ENCODE peak calls at places on chromosomes 5 and 9, in ten cellular contexts. R is Karpas-422, Z is IMR-90, P is GM23248, K is A549, T is esophagus squamous epithelium, V is WERI-Rb-1, L is foreskin fibroblast, A is LNCaP clone FGC, C is pancreas. Y is an unnamed sample.

GRCh38 chr9:107216331-107216730 is 66.7 kb upstream of the RAD23B start:
- DNase-seq in R (peak), Z (no peak), P (no peak), K (no peak), T (no peak), V (no peak), L (no peak), A (no peak), C (no peak), Y (no peak)

GRCh38 chr5:132266031-132266835 is 8.7 kb downstream of the PDLIM4 start:
- DNase-seq in R (no peak), Z (no peak), P (no peak), K (no peak), T (no peak), V (no peak), L (no peak), A (no peak), C (no peak), Y (no peak)

GRCh38 chr5:20601678-20602100 is 613.7 kb upstream of the CDH18 start:
- DNase-seq in R (no peak), Z (no peak), P (peak), K (peak), T (no peak), V (peak), L (no peak), A (no peak), C (no peak), Y (peak)

GRCh38 chr9:75200892-75201470 is 112.7 kb downstream of the OSTF1 start:
- DNase-seq in R (peak), Z (peak), P (peak), K (peak), T (no peak), V (no peak), L (no peak), A (peak), C (no peak), Y (peak)

GRCh38 chr5:149002053-149002452 is 60.8 kb downstream of the SH3TC2 start:
- DNase-seq in R (no peak), Z (peak), P (peak), K (peak), T (no peak), V (no peak), L (peak), A (no peak), C (no peak), Y (no peak)

GRCh38 chr5:82387041-82387818 is 109.1 kb upstream of the RPS23 start:
- DNase-seq in R (no peak), Z (peak), P (no peak), K (peak), T (no peak), V (no peak), L (no peak), A (no peak), C (no peak), Y (no peak)

GRCh38 chr5:172958268-172959046 is 767 bp upstream of the RPL26L1 start:
- DNase-seq in R (no peak), Z (peak), P (peak), K (peak), T (peak), V (peak), L (no peak), A (no peak), C (peak), Y (no peak)

GRCh38 chr9:137645211-137645610 is 26.4 kb downstream of the EHMT1 start:
- DNase-seq in R (no peak), Z (no peak), P (no peak), K (no peak), T (no peak), V (no peak), L (no peak), A (no peak), C (no peak), Y (no peak)

GRCh38 chr5:80184235-80185023 is 71.4 kb downstream of the SERINC5 start:
- DNase-seq in R (no peak), Z (no peak), P (no peak), K (peak), T (no peak), V (no peak), L (no peak), A (peak), C (peak), Y (no peak)

DNA sequence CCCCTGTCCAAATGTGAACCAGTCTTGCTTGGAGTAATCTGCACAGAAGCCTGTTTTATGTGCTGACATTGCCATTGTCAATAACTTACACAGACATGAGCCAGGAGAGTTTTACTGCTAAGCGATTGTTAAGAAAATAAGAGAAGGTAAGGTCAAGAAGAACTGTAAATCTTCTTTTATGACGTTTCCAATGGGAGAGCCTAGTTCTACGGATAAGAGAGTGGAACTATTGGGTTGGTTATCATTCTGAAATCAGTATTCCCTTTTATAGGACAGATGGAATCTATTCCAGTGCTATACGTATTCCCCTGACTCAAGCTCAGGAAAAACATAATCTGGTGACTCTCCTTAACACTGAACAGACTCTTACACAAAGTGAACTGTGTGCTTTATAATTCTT is 137.9 kb upstream of the OTULINL start:
- DNase-seq in R (no peak), Z (no peak), P (peak), K (no peak), T (no peak), V (no peak), L (no peak), A (peak), C (no peak), Y (no peak)
- H3K4me3 ChIP-seq in R (no peak), Z (no peak), P (peak), K (no peak), T (no peak), V (no peak), L (peak), A (no peak), C (no peak), Y (no peak)

GRCh38 chr5:140402258-140403074 is 833 bp downstream of the ANKHD1 start:
- DNase-seq in R (peak), Z (peak), P (peak), K (peak), T (peak), V (peak), L (no peak), A (no peak), C (no peak), Y (peak)

GRCh38 chr5:140398379-140398811 is 3.2 kb upstream of the ANKHD1 start:
- DNase-seq in R (no peak), Z (no peak), P (peak), K (peak), T (no peak), V (no peak), L (no peak), A (peak), C (no peak), Y (no peak)

GRCh38 chr5:140403613-140404012 is 2.0 kb downstream of the ANKHD1 start:
- DNase-seq in R (no peak), Z (no peak), P (no peak), K (no peak), T (no peak), V (no peak), L (no peak), A (no peak), C (no peak), Y (no peak)

GRCh38 chr5:140400730-140401361 is 787 bp upstream of the ANKHD1 start:
- DNase-seq in R (peak), Z (peak), P (peak), K (peak), T (peak), V (peak), L (peak), A (peak), C (peak), Y (peak)

GRCh38 chr5:140401362-140402257 is at the start of gene ANKHD1:
- DNase-seq in R (peak), Z (peak), P (peak), K (peak), T (peak), V (peak), L (peak), A (peak), C (peak), Y (peak)
- H3K4me3 ChIP-seq in R (peak), Z (peak), P (peak), K (peak), T (peak), V (peak), L (peak), A (peak), C (peak), Y (peak)

DNA sequence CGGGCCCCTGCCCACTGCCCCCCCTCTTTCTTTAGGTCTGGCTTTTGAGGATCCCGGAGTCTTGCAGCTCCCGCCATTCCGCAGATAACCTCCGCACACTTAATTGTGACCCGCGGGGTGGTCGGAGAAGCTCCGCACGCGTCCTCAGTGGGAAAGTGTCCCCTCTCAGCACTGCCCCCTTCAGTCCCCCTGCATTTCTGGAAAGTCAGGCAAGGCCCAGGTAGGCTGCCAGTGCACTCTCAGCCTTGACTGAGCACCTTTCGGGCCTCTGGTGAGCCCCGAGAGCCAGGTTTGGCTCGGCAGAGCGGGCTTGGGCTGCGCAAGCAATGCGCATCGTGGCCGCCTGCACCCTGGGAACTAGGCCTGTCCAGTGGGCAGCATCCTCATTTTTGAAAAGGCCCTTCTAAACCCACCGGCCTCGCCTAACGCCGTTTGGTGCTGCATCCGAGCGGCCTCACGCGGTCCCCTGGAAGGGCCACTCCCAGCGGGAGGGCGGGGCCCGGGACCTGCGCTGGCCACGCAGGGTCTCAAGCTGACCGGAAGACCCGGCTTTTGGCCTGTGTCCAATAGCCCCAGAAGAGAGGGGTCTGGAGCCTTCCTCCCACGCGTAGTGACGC is 6.7 kb upstream of the DMRT3 start:
- DNase-seq in R (no peak), Z (no peak), P (no peak), K (no peak), T (no peak), V (peak), L (no peak), A (no peak), C (no peak), Y (no peak)
- H3K4me3 ChIP-seq in R (no peak), Z (no peak), P (no peak), K (no peak), T (no peak), V (peak), L (no peak), A (no peak), C (no peak), Y (no peak)

DNA sequence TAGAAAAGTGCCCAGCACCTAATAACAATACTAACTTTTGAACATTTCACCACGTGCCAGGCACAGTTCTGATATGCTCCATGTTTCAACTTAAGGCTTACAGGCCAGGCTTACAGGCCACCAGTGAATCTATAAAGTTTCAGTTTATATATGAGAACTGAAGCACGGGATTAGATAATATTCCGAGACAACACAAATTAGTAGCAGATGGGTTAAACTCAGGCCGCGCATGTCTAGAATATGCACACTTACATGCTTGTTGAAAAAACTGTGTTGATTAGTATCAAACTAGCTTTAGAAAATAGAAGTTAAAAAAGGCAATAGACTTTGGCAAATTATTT is 587.9 kb downstream of the MTRR start:
- DNase-seq in R (no peak), Z (peak), P (peak), K (no peak), T (no peak), V (no peak), L (peak), A (no peak), C (no peak), Y (no peak)
- H3K4me3 ChIP-seq in R (no peak), Z (peak), P (peak), K (peak), T (peak), V (no peak), L (peak), A (peak), C (peak), Y (peak)

GRCh38 chr9:117704597-117704996 is 394 bp downstream of the TLR4 start:
- DNase-seq in R (no peak), Z (no peak), P (no peak), K (no peak), T (no peak), V (no peak), L (no peak), A (no peak), C (no peak), Y (no peak)
- H3K4me3 ChIP-seq in R (peak), Z (no peak), P (peak), K (no peak), T (peak), V (no peak), L (peak), A (no peak), C (no peak), Y (no peak)

DNA sequence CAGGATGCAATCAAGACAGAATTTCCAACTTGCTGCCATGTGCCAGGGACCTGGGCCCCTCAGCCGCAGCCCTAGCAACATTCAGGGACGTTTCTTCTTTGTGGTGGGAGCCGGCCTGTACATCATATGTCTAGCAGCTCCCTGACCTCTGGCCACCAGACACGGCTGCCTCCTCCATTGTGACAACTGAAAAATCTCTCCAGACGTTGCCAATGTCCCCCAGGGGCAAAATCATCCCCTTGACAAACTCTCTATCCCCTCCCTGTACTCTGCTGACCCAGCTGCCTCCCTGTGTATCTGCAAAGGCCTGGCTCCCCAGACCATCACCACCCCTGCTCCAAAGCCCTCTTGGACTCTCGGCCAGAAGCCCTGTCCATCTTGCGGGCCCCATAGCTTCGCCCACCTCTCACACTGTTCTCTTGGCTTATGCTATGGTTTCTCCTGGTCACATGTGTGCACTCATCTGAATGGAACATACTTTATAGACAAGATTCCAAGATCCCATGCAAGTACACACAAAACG is 40.8 kb downstream of the BICD2 start:
- DNase-seq in R (no peak), Z (no peak), P (no peak), K (no peak), T (no peak), V (no peak), L (no peak), A (no peak), C (no peak), Y (no peak)
- H3K4me3 ChIP-seq in R (no peak), Z (no peak), P (no peak), K (no peak), T (no peak), V (no peak), L (no peak), A (no peak), C (no peak), Y (no peak)

DNA sequence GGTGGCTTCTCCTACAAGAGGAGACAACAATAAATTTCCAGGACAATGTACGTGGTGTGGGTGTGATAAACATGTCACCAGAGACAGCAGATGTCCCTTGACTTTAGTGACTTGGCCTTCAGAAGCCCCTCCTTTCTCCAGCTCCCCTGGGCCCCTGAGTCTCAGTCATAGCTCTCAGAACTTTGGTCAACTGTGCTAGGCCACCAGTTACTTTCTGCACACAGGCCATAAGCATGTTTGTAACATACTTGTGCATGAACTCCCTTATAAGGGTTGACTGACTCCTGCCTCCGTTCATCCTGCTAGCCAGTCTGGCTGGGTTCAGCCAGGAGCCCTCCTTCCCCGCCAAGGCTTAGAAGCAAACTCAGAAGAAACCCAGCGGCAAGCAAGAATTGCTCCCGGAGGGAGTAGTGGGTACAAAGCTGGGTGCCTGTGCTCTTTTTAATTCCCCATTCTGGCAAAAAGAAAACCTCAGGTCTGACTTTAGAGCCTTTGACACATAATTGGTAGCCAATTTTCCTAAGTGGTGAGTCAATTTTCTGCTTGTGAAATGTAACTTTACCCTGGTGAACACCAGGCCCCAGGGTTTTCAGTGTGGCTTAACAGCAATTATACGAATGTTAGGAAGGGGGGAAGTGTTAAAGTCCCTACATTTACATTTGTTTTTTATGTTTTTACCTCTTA is 49.2 kb downstream of the EBF1 start:
- DNase-seq in R (peak), Z (peak), P (peak), K (no peak), T (no peak), V (no peak), L (peak), A (no peak), C (no peak), Y (no peak)
- H3K4me3 ChIP-seq in R (peak), Z (no peak), P (peak), K (no peak), T (peak), V (no peak), L (no peak), A (no peak), C (no peak), Y (no peak)

GRCh38 chr9:73039916-73040263 is 87.0 kb upstream of the ALDH1A1 start:
- DNase-seq in R (no peak), Z (no peak), P (no peak), K (no peak), T (no peak), V (no peak), L (no peak), A (no peak), C (no peak), Y (no peak)

GRCh38 chr9:73038613-73039012 is 85.8 kb upstream of the ALDH1A1 start:
- DNase-seq in R (no peak), Z (no peak), P (peak), K (peak), T (no peak), V (no peak), L (peak), A (no peak), C (no peak), Y (no peak)

GRCh38 chr9:73037613-73038012 is 84.8 kb upstream of the ALDH1A1 start:
- DNase-seq in R (no peak), Z (no peak), P (no peak), K (peak), T (no peak), V (no peak), L (peak), A (no peak), C (no peak), Y (peak)

GRCh38 chr9:73039253-73039915 is 86.5 kb upstream of the ALDH1A1 start:
- DNase-seq in R (no peak), Z (no peak), P (peak), K (no peak), T (no peak), V (no peak), L (peak), A (no peak), C (no peak), Y (no peak)

DNA sequence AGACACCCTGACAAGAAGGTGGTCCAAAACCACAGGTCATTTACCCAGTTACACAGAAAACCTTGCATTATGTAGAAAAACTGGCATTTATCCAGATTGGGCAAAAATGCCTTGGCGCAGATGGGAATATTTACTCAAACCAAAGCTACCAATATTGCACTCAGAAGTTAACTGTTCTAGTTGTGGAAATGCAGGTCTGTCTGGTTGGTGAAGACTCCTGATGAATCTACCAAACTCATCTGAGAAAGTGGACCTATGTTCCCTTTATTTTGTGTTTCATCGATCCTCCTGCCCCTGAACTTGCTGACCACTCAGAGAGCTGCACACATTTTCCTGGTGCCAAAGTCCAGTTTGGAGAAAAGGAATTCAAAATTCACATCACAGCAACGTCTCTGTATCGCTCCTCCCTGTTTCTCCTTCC is 85.2 kb upstream of the ALDH1A1 start:
- DNase-seq in R (no peak), Z (no peak), P (peak), K (peak), T (no peak), V (no peak), L (no peak), A (no peak), C (no peak), Y (no peak)
- H3K4me3 ChIP-seq in R (no peak), Z (no peak), P (no peak), K (peak), T (peak), V (no peak), L (no peak), A (no peak), C (no peak), Y (no peak)